ENCODE peak calls at places on chromosomes 6 and 20, in ten cellular contexts. M is H1; G is H9; N is left ventricle myocardium inferior; K is astrocyte; P is sigmoid colon; E is CD8-positive, alpha-beta T cell; I is stomach; R is cardiac muscle cell; T is fibroblast of lung. C is an unnamed sample. For H3K4me1, the result is how much of the 10 kb centered on the place peaks cover.

GRCh38 chr6:10808376-10808775 is 30.0 kb downstream of the MAK start:
- DNase-seq in M (no peak), G (no peak), N (no peak), K (no peak), P (no peak), E (no peak), I (no peak), R (no peak), T (no peak), C (no peak)

GRCh38 chr6:157317129-157317814 is 6.0 kb downstream of the TMEM242 start:
- DNase-seq in M (no peak), G (no peak), N (peak), K (peak), P (peak), E (no peak), I (peak), R (peak), T (peak), C (no peak)

GRCh38 chr20:36144336-36144735 is 10.2 kb upstream of the EPB41L1 start:
- DNase-seq in M (no peak), G (no peak), N (no peak), K (no peak), P (no peak), E (no peak), I (no peak), R (no peak), T (no peak), C (no peak)

GRCh38 chr6:138088307-138088744 is 18.9 kb downstream of the PERP start:
- DNase-seq in M (no peak), G (no peak), N (no peak), K (peak), P (no peak), E (no peak), I (peak), R (peak), T (peak), C (no peak)

GRCh38 chr6:3808759-3809514 is 40.2 kb upstream of the FAM50B start:
- DNase-seq in M (no peak), G (no peak), N (peak), K (peak), P (peak), E (no peak), I (peak), R (peak), T (peak), C (no peak)

GRCh38 chr6:115735610-115736009 is 325.1 kb downstream of the FRK start:
- DNase-seq in M (no peak), G (no peak), N (no peak), K (no peak), P (no peak), E (no peak), I (no peak), R (no peak), T (no peak), C (no peak)

GRCh38 chr20:45963059-45964011 is 8.7 kb downstream of the ZNF335 start:
- DNase-seq in M (no peak), G (peak), N (no peak), K (no peak), P (peak), E (no peak), I (no peak), R (peak), T (peak), C (peak)

GRCh38 chr20:57089701-57090144 is 176.7 kb downstream of the BMP7 start:
- DNase-seq in M (peak), G (peak), N (peak), K (no peak), P (no peak), E (peak), I (peak), R (peak), T (peak), C (peak)

GRCh38 chr20:21235713-21236445 is 67.3 kb upstream of the XRN2 start:
- DNase-seq in M (no peak), G (peak), N (peak), K (peak), P (no peak), E (peak), I (peak), R (peak), T (peak), C (peak)

GRCh38 chr20:35001596-35002362 is 46.1 kb downstream of the MYH7B start:
- DNase-seq in M (no peak), G (no peak), N (peak), K (no peak), P (no peak), E (no peak), I (no peak), R (no peak), T (no peak), C (no peak)

GRCh38 chr20:19327401-19327800 is 115.0 kb downstream of the SLC24A3 start:
- DNase-seq in M (no peak), G (no peak), N (no peak), K (no peak), P (no peak), E (no peak), I (no peak), R (no peak), T (no peak), C (no peak)

GRCh38 chr20:20712004-20712473 is 405 bp downstream of the RALGAPA2 start:
- DNase-seq in M (no peak), G (no peak), N (no peak), K (no peak), P (no peak), E (no peak), I (peak), R (no peak), T (peak), C (no peak)

GRCh38 chr20:25339608-25340007 is 51.0 kb downstream of the ABHD12 start:
- DNase-seq in M (no peak), G (no peak), N (no peak), K (no peak), P (no peak), E (no peak), I (peak), R (no peak), T (no peak), C (no peak)

GRCh38 chr6:90584636-90585255 is 2.1 kb downstream of the MAP3K7 start:
- DNase-seq in M (no peak), G (no peak), N (no peak), K (peak), P (no peak), E (no peak), I (no peak), R (no peak), T (no peak), C (no peak)

GRCh38 chr6:161228911-161229591 is 44.8 kb downstream of the AGPAT4 start:
- DNase-seq in M (no peak), G (no peak), N (no peak), K (peak), P (no peak), E (no peak), I (no peak), R (peak), T (peak), C (no peak)

GRCh38 chr6:41723178-41723935 is 12.1 kb downstream of the TFEB start:
- DNase-seq in M (no peak), G (peak), N (peak), K (peak), P (peak), E (no peak), I (peak), R (peak), T (peak), C (peak)

GRCh38 chr20:43917380-43917779 is 2.7 kb downstream of the TOX2 start:
- DNase-seq in M (no peak), G (no peak), N (no peak), K (no peak), P (no peak), E (no peak), I (no peak), R (no peak), T (no peak), C (peak)

GRCh38 chr6:91637217-91637616 is 1050.3 kb upstream of the MAP3K7 start:
- DNase-seq in M (no peak), G (no peak), N (no peak), K (no peak), P (no peak), E (no peak), I (no peak), R (no peak), T (no peak), C (no peak)

GRCh38 chr6:53796791-53797190 is 2.0 kb downstream of the LRRC1 start:
- DNase-seq in M (no peak), G (no peak), N (no peak), K (peak), P (no peak), E (no peak), I (no peak), R (no peak), T (no peak), C (no peak)

GRCh38 chr6:133512410-133513016 is 271.4 kb downstream of the EYA4 start:
- DNase-seq in M (no peak), G (peak), N (no peak), K (peak), P (no peak), E (no peak), I (peak), R (peak), T (peak), C (no peak)

GRCh38 chr6:169859978-169860703 is 108.7 kb downstream of the ERMARD start:
- DNase-seq in M (no peak), G (no peak), N (no peak), K (no peak), P (no peak), E (no peak), I (peak), R (no peak), T (no peak), C (peak)

GRCh38 chr6:155110721-155111120 is 115.6 kb downstream of the TIAM2 start:
- DNase-seq in M (no peak), G (no peak), N (no peak), K (no peak), P (no peak), E (no peak), I (no peak), R (no peak), T (no peak), C (no peak)

GRCh38 chr20:53773792-53774371 is 180.2 kb upstream of the ZNF217 start:
- DNase-seq in M (no peak), G (no peak), N (no peak), K (peak), P (no peak), E (no peak), I (no peak), R (peak), T (peak), C (no peak)

GRCh38 chr20:61558726-61559125 is 306.7 kb downstream of the CDH4 start:
- DNase-seq in M (no peak), G (no peak), N (no peak), K (peak), P (no peak), E (no peak), I (no peak), R (no peak), T (peak), C (no peak)

GRCh38 chr20:17610566-17611289 is 40.9 kb downstream of the DSTN start:
- DNase-seq in M (no peak), G (peak), N (no peak), K (no peak), P (no peak), E (peak), I (peak), R (no peak), T (no peak), C (peak)

GRCh38 chr6:130776287-130776925 is 50.8 kb upstream of the SMLR1 start:
- DNase-seq in M (no peak), G (no peak), N (no peak), K (no peak), P (no peak), E (no peak), I (no peak), R (no peak), T (no peak), C (no peak)

GRCh38 chr6:138594042-138594636 is 94.8 kb upstream of the NHSL1 start:
- DNase-seq in M (no peak), G (no peak), N (no peak), K (no peak), P (no peak), E (no peak), I (no peak), R (no peak), T (no peak), C (no peak)

GRCh38 chr6:100491947-100492670 is 27.4 kb upstream of the SIM1 start:
- DNase-seq in M (no peak), G (no peak), N (no peak), K (no peak), P (no peak), E (no peak), I (no peak), R (no peak), T (no peak), C (no peak)

GRCh38 chr20:25356294-25356933 is 34.2 kb downstream of the ABHD12 start:
- DNase-seq in M (peak), G (peak), N (no peak), K (no peak), P (no peak), E (no peak), I (no peak), R (no peak), T (no peak), C (no peak)

GRCh38 chr6:91600561-91600960 is 1013.7 kb upstream of the MAP3K7 start:
- DNase-seq in M (no peak), G (no peak), N (no peak), K (no peak), P (no peak), E (no peak), I (no peak), R (no peak), T (no peak), C (no peak)

GRCh38 chr20:25676164-25676809 is 20.4 kb downstream of the ZNF337 start:
- DNase-seq in M (no peak), G (no peak), N (no peak), K (peak), P (no peak), E (no peak), I (no peak), R (peak), T (peak), C (no peak)

GRCh38 chr20:13285408-13285807 is 64.3 kb downstream of the ISM1 start:
- DNase-seq in M (no peak), G (no peak), N (no peak), K (no peak), P (no peak), E (no peak), I (no peak), R (no peak), T (no peak), C (no peak)

GRCh38 chr6:44052419-44053011 is 74.7 kb downstream of the MRPL14 start:
- DNase-seq in M (no peak), G (peak), N (no peak), K (peak), P (peak), E (no peak), I (no peak), R (peak), T (peak), C (peak)
- TF ChIP-seq CTCF in M (no peak), G (no peak), N (peak), K (no peak), P (peak), E (no peak), I (no peak), R (peak), T (no peak), C (no peak)

DNA sequence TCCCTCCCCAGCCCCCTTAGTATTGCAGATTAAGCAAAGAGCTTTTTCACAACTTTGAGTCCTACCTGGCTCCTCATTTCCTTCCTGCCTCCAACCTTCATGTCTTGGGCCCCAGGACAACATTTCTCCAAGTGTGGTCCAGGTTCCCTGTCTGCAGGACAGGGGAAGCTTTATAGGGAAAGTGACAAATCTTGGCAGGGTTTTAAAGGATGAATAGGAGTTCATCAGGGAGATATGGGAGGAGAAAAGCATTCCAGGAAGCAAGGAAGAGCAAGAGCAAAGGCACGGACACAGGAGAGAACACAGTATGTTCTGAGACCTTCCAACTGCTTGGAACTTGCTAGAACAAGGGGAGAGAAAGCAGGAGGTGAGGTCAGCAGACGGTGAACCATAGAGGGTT is 1.9 kb downstream of the BPIFB1 start:
- DNase-seq in M (no peak), G (no peak), N (no peak), K (no peak), P (no peak), E (no peak), I (no peak), R (no peak), T (no peak), C (no peak)
- H3K4me1 ChIP-seq in M (under half), G (under half), N (under half), K (under half), P (under half), E (under half), I (under half), R (under half), T (under half), C (under half)

DNA sequence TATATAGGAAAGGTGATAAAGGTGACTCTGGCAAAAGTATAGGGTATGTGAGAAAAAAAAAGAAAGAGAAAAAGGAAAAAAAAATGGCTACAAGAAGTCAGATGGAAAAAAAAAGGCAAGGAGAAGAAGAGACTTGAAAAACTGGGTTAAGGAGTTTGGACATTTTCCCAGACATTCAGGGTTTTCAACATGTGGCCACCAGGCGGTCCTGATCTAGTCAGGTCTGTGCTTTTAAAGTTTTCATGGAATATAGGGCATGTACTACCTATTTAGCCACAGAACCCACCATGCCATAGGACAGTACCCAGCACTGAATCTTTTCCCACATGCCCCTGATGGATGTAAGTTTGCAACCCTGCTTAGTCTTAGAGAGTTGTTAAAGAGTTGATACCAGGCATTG is 433.7 kb downstream of the MAFB start:
- DNase-seq in M (no peak), G (no peak), N (no peak), K (no peak), P (no peak), E (no peak), I (no peak), R (peak), T (peak), C (no peak)
- TF ChIP-seq CTCF in M (peak), G (peak), N (peak), K (no peak), P (no peak), E (no peak), I (no peak), R (peak), T (peak), C (peak)

GRCh38 chr20:59940129-59940955 is at the start of the genes FAM217B and PPP1R3D:
- DNase-seq in M (peak), G (peak), N (peak), K (peak), P (peak), E (peak), I (peak), R (peak), T (peak), C (peak)
- H3K4me1 ChIP-seq in M (under half), G (under half), N (half or more), K (under half), P (half or more), E (under half), I (half or more), R (under half), T (under half), C (under half)

GRCh38 chr20:38241201-38241600 is 19.3 kb downstream of the KIAA1755 start:
- DNase-seq in M (no peak), G (no peak), N (no peak), K (no peak), P (no peak), E (no peak), I (no peak), R (no peak), T (no peak), C (no peak)

GRCh38 chr20:38243617-38244016 is 16.9 kb downstream of the KIAA1755 start:
- DNase-seq in M (no peak), G (no peak), N (no peak), K (no peak), P (peak), E (no peak), I (no peak), R (no peak), T (no peak), C (no peak)

GRCh38 chr20:38245753-38246152 is 14.8 kb downstream of the KIAA1755 start:
- DNase-seq in M (no peak), G (no peak), N (no peak), K (no peak), P (peak), E (no peak), I (no peak), R (no peak), T (no peak), C (peak)

GRCh38 chr20:38239406-38239805 is 21.1 kb downstream of the KIAA1755 start:
- DNase-seq in M (no peak), G (no peak), N (no peak), K (no peak), P (no peak), E (no peak), I (no peak), R (no peak), T (no peak), C (no peak)

GRCh38 chr20:38242848-38243449 is 17.6 kb downstream of the KIAA1755 start:
- DNase-seq in M (no peak), G (peak), N (no peak), K (no peak), P (no peak), E (no peak), I (no peak), R (no peak), T (no peak), C (peak)
- TF ChIP-seq CTCF in M (peak), G (peak), N (peak), K (peak), P (no peak), E (peak), I (no peak), R (peak), T (peak), C (peak)

GRCh38 chr6:152981219-152981618 is 1.6 kb downstream of the FBXO5 start:
- DNase-seq in M (no peak), G (no peak), N (no peak), K (no peak), P (no peak), E (no peak), I (no peak), R (no peak), T (no peak), C (no peak)
- H3K4me1 ChIP-seq in M (under half), G (under half), N (under half), K (under half), P (under half), E (under half), I (under half), R (under half), T (under half), C (under half)

DNA sequence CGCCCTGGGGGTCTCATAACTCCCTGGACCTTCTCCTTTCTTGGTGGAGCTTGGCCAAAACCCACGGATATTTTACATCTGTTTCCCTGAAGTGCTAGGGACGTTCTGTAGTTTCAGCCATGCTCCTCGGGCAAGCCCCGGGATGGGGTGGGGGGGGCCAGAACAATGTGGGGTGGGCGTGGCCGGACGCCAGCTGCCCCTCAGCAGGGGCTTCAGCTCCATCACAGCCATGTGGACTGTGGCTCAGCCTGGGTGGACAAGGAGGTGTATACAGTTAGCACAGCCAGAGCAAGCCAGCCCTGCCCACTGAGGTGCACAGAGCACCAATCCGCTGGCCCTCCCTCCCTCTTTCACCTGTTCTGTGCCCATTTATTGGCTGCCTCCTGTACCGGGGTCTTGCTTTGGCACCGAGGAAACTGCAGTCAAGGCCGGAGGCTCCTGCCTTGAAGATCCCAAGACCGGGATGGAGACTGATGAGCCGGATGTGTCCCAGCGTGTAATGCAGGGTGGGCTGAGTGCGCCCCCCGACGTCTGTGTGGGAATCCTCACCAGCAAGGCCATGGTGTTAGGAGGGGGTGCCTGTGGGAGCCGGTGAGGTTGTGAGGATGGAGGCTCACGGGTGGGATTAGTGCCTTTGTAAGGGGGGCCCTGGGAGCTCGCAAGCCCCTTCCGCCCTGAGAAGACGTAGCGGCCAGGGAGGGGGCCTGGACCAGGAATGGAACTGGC is 28.0 kb downstream of the FRMD1 start:
- DNase-seq in M (no peak), G (peak), N (no peak), K (no peak), P (no peak), E (no peak), I (no peak), R (peak), T (peak), C (no peak)
- TF ChIP-seq CTCF in M (peak), G (peak), N (peak), K (no peak), P (no peak), E (no peak), I (no peak), R (peak), T (no peak), C (peak)

GRCh38 chr6:150732765-150733539 is 132.6 kb upstream of the MTHFD1L start:
- DNase-seq in M (no peak), G (no peak), N (no peak), K (no peak), P (no peak), E (no peak), I (no peak), R (no peak), T (no peak), C (no peak)

GRCh38 chr6:150730801-150731445 is 131.2 kb downstream of the PLEKHG1 start:
- DNase-seq in M (no peak), G (no peak), N (no peak), K (no peak), P (no peak), E (no peak), I (no peak), R (no peak), T (no peak), C (no peak)

GRCh38 chr6:150734235-150734634 is 131.3 kb upstream of the MTHFD1L start:
- DNase-seq in M (no peak), G (no peak), N (no peak), K (peak), P (no peak), E (no peak), I (no peak), R (no peak), T (no peak), C (no peak)

GRCh38 chr6:150735340-150735851 is 130.1 kb upstream of the MTHFD1L start:
- DNase-seq in M (no peak), G (no peak), N (no peak), K (no peak), P (no peak), E (no peak), I (no peak), R (no peak), T (no peak), C (no peak)

GRCh38 chr6:150733726-150734125 is 131.8 kb upstream of the MTHFD1L start:
- DNase-seq in M (no peak), G (no peak), N (no peak), K (no peak), P (no peak), E (no peak), I (no peak), R (no peak), T (no peak), C (no peak)
- H3K4me1 ChIP-seq in M (under half), G (under half), N (under half), K (under half), P (under half), E (under half), I (under half), R (under half), T (under half), C (under half)

C was measured in upper lobe of right lung.